ENCODE peak calls at places on chromosomes 1 and 21, in eight cellular contexts. Z, T, X, Q, J, L, P and U are unnamed samples.

GRCh38 chr1:243525085-243525487 is 269.2 kb downstream of the SDCCAG8 start:
- DNase-seq in T (no peak), Q (no peak), J (peak; percentile 94), X (peak; percentile 56), L (no peak), Z (no peak), P (no peak), U (no peak)

GRCh38 chr1:214678386-214678785 is 75.4 kb downstream of the CENPF start:
- DNase-seq in T (no peak), X (peak; percentile 8), Q (no peak), L (no peak), P (no peak), Z (no peak), J (peak; percentile 58), U (no peak)

GRCh38 chr1:184801503-184801902 is 46.8 kb upstream of the EDEM3 start:
- DNase-seq in Z (no peak), J (peak; percentile 43), T (no peak), Q (no peak), X (peak; percentile 14), L (no peak), P (peak; percentile 41), U (no peak)

GRCh38 chr1:11025618-11026017 is 13.2 kb downstream of the TARDBP start:
- DNase-seq in P (no peak), Q (no peak), L (no peak), X (no peak), Z (no peak), T (no peak), J (no peak), U (no peak)

GRCh38 chr1:78640462-78640861 is 9.2 kb upstream of the IFI44 start:
- DNase-seq in J (no peak), Q (no peak), X (no peak), T (no peak), Z (peak; percentile 7), P (no peak), L (no peak), U (no peak)

GRCh38 chr1:93844262-93845045 is 34.6 kb downstream of the DNTTIP2 start:
- DNase-seq in Z (peak; percentile 81), X (peak; percentile 87), T (no peak), J (peak; percentile 84), Q (peak; percentile 35), P (peak; percentile 27), L (no peak), U (no peak)

GRCh38 chr1:99326215-99326949 is 62.1 kb downstream of the PLPPR4 start:
- DNase-seq in P (no peak), Q (no peak), Z (no peak), L (no peak), X (no peak), J (no peak), T (no peak), U (no peak)

GRCh38 chr1:181100015-181100905 is 11.8 kb downstream of the IER5 start:
- DNase-seq in Z (peak; percentile 56), J (no peak), X (peak; percentile 65), L (no peak), Q (no peak), T (no peak), P (no peak), U (no peak)

GRCh38 chr21:23016617-23017016 is 2018.4 kb downstream of the NCAM2 start:
- DNase-seq in T (no peak), P (no peak), L (no peak), Q (peak; percentile 2), J (no peak), X (no peak), Z (peak; percentile 30), U (no peak)

GRCh38 chr1:48726557-48726956 is 50.1 kb downstream of the BEND5 start:
- DNase-seq in L (no peak), Q (no peak), J (no peak), P (no peak), Z (no peak), X (no peak), T (no peak), U (no peak)

GRCh38 chr1:66824771-66825170 is 23.7 kb upstream of the INSL5 start:
- DNase-seq in X (no peak), T (no peak), Q (no peak), L (no peak), J (no peak), Z (no peak), P (no peak), U (no peak)

GRCh38 chr1:47180603-47181094 is 9.2 kb downstream of the PDZK1IP1 start:
- DNase-seq in Q (no peak), X (no peak), J (no peak), T (no peak), L (peak; percentile 60), P (no peak), Z (no peak), U (no peak)

GRCh38 chr1:203428981-203429599 is 46.5 kb upstream of the PRELP start:
- DNase-seq in L (no peak), Z (no peak), T (no peak), P (no peak), J (no peak), X (peak; percentile 15), Q (no peak), U (no peak)

GRCh38 chr1:26666855-26667254 is 29.0 kb upstream of the ARID1A start:
- DNase-seq in Q (no peak), X (peak; percentile 68), J (no peak), P (no peak), T (no peak), Z (peak; percentile 62), L (no peak), U (no peak)

GRCh38 chr1:193634876-193635275 is 448.5 kb upstream of the B3GALT2 start:
- DNase-seq in L (no peak), Z (no peak), X (no peak), Q (no peak), J (no peak), P (no peak), T (no peak), U (no peak)

GRCh38 chr1:186763107-186763506 is 65.6 kb upstream of the PLA2G4A start:
- DNase-seq in P (no peak), L (no peak), Q (no peak), X (peak; percentile 54), T (no peak), Z (no peak), J (peak; percentile 81), U (no peak)

GRCh38 chr1:39110325-39110851 is 84.2 kb downstream of the NDUFS5 start:
- DNase-seq in Z (no peak), X (peak; percentile 79), J (peak; percentile 91), P (peak; percentile 73), L (no peak), Q (no peak), T (no peak), U (no peak)

GRCh38 chr1:30613188-30613587 is 110.2 kb downstream of the MATN1 start:
- DNase-seq in J (no peak), P (no peak), X (peak; percentile 85), T (no peak), L (no peak), Z (no peak), Q (no peak), U (peak; percentile 2)

GRCh38 chr1:98468111-98468717 is 193.3 kb upstream of the SNX7 start:
- DNase-seq in J (peak; percentile 83), X (peak; percentile 75), P (no peak), T (no peak), Q (peak; percentile 4), L (no peak), Z (peak; percentile 64), U (no peak)

GRCh38 chr1:116265931-116266863 is 106.8 kb upstream of the ATP1A1 start:
- DNase-seq in X (no peak), L (no peak), P (no peak), Q (no peak), Z (no peak), T (no peak), J (no peak), U (no peak)

GRCh38 chr1:63010898-63011660 is 227.1 kb downstream of the ATG4C start:
- DNase-seq in P (no peak), X (no peak), Z (no peak), Q (no peak), T (no peak), L (no peak), J (peak; percentile 56), U (no peak)

GRCh38 chr1:234118911-234119310 is 214.4 kb downstream of the SLC35F3 start:
- DNase-seq in Q (no peak), T (no peak), L (no peak), J (no peak), Z (no peak), X (no peak), P (no peak), U (no peak)

GRCh38 chr1:5888606-5889211 is 103.5 kb downstream of the NPHP4 start:
- DNase-seq in L (no peak), X (no peak), P (no peak), T (no peak), Q (no peak), Z (no peak), J (no peak), U (no peak)

GRCh38 chr21:44420416-44421205 is 34.7 kb upstream of the LRRC3 start:
- DNase-seq in Z (no peak), L (peak; percentile 40), Q (no peak), X (no peak), P (no peak), T (no peak), J (no peak), U (peak; percentile 54)

GRCh38 chr1:53122194-53122846 is 20.1 kb downstream of the SLC1A7 start:
- DNase-seq in J (no peak), Q (no peak), X (no peak), Z (no peak), L (no peak), T (no peak), P (peak; percentile 32), U (no peak)

GRCh38 chr21:39313457-39314154 is at the start of gene BRWD1:
- DNase-seq in T (no peak), X (peak; percentile 86), L (peak; percentile 92), P (peak; percentile 66), Q (peak; percentile 67), J (peak; percentile 89), Z (peak; percentile 92), U (peak; percentile 85)
- TF ChIP-seq CTCF in T (peak; percentile 36), X (no peak), L (peak; percentile 46), P (peak; percentile 25), Q (no peak), J (peak; percentile 3), Z (peak; percentile 12), U (peak; percentile 45)

GRCh38 chr1:179091691-179092165 is 9.9 kb downstream of the TOR3A start:
- DNase-seq in T (no peak), Q (no peak), J (no peak), Z (peak; percentile 70), X (peak; percentile 38), L (peak; percentile 80), P (peak; percentile 87), U (no peak)
- TF ChIP-seq CTCF in T (no peak), Q (no peak), J (no peak), Z (no peak), X (no peak), L (no peak), P (no peak), U (no peak)

GRCh38 chr1:109295712-109296415 is 10.9 kb downstream of the MYBPHL start:
- DNase-seq in X (no peak), L (no peak), P (no peak), J (no peak), T (no peak), Q (no peak), Z (no peak), U (no peak)
- TF ChIP-seq CTCF in X (no peak), L (no peak), P (no peak), J (no peak), T (no peak), Q (no peak), Z (no peak), U (no peak)

GRCh38 chr21:28016571-28016970 is 976.1 kb downstream of the LTN1 start:
- DNase-seq in T (no peak), Z (no peak), P (no peak), Q (no peak), X (no peak), J (no peak), L (no peak), U (no peak)

GRCh38 chr21:28018213-28018612 is 974.5 kb downstream of the LTN1 start:
- DNase-seq in Q (no peak), J (no peak), L (no peak), Z (no peak), P (no peak), T (no peak), X (no peak), U (peak; percentile 64)

GRCh38 chr21:28018741-28019669 is 973.7 kb downstream of the LTN1 start:
- DNase-seq in P (no peak), X (no peak), L (no peak), Q (peak; percentile 24), J (no peak), T (no peak), Z (peak; percentile 1), U (no peak)
- TF ChIP-seq CTCF in P (no peak), X (no peak), L (no peak), Q (peak; percentile 25), J (peak; percentile 19), T (no peak), Z (no peak), U (no peak)